ENCODE peak calls at places on chromosomes 11 and 22, in six cellular contexts. Y is cardiac muscle cell; F is body of pancreas; U is CD8-positive, alpha-beta memory T cell; V is astrocyte; O is hepatocyte. G is an unnamed sample. For H3K4me1, the result is how much of the 10 kb centered on the place peaks cover.

GRCh38 chr11:250740-251299 is 14.0 kb downstream of the PSMD13 start:
- DNase-seq in F (peak), U (peak), Y (peak), O (peak), V (no peak), G (peak)

GRCh38 chr22:41308054-41308453 is 6.7 kb downstream of the ZC3H7B start:
- DNase-seq in U (no peak), O (no peak), Y (no peak), F (no peak), V (no peak), G (no peak)

GRCh38 chr11:31325162-31325561 is 44.4 kb downstream of the DCDC1 start:
- DNase-seq in V (peak), F (no peak), Y (no peak), U (no peak), O (no peak), G (no peak)

GRCh38 chr11:108501396-108501795 is 3.2 kb upstream of the POGLUT3 start:
- DNase-seq in V (no peak), Y (no peak), U (no peak), F (no peak), O (no peak), G (no peak)

GRCh38 chr22:47169801-47170140 is 407.3 kb downstream of the TBC1D22A start:
- DNase-seq in Y (no peak), F (no peak), O (no peak), V (no peak), U (no peak), G (no peak)

GRCh38 chr11:363948-364761 is 5.1 kb upstream of the B4GALNT4 start:
- DNase-seq in U (peak), F (peak), O (peak), Y (no peak), V (no peak), G (no peak)

GRCh38 chr11:15602042-15602441 is 487.3 kb downstream of the INSC start:
- DNase-seq in Y (no peak), F (no peak), U (no peak), O (peak), V (no peak), G (no peak)

GRCh38 chr11:44955019-44955738 is 4.5 kb upstream of the TP53I11 start:
- DNase-seq in V (peak), F (peak), Y (no peak), U (no peak), O (peak), G (peak)

GRCh38 chr22:25627271-25627848 is 62.9 kb downstream of the GRK3 start:
- DNase-seq in F (no peak), V (peak), Y (no peak), O (no peak), U (no peak), G (peak)

GRCh38 chr11:19444231-19444630 is 203.5 kb upstream of the E2F8 start:
- DNase-seq in Y (no peak), U (no peak), O (no peak), V (no peak), F (no peak), G (no peak)

GRCh38 chr11:110077318-110077717 is 15.9 kb upstream of the ZC3H12C start:
- DNase-seq in O (no peak), V (no peak), U (no peak), F (no peak), Y (no peak), G (no peak)

GRCh38 chr11:70364745-70365535 is 33.4 kb upstream of the CTTN start:
- DNase-seq in V (no peak), F (no peak), Y (no peak), U (peak), O (no peak), G (no peak)

GRCh38 chr22:23775779-23776375 is 3.2 kb downstream of the MMP11 start:
- DNase-seq in O (peak), U (no peak), V (no peak), Y (no peak), F (no peak), G (no peak)

GRCh38 chr11:87431386-87431785 is 393.7 kb downstream of the TMEM135 start:
- DNase-seq in O (no peak), F (no peak), V (no peak), Y (no peak), U (no peak), G (no peak)

GRCh38 chr22:45544588-45545170 is 42.0 kb downstream of the FBLN1 start:
- DNase-seq in F (no peak), U (no peak), Y (no peak), V (peak), O (no peak), G (no peak)

DNA sequence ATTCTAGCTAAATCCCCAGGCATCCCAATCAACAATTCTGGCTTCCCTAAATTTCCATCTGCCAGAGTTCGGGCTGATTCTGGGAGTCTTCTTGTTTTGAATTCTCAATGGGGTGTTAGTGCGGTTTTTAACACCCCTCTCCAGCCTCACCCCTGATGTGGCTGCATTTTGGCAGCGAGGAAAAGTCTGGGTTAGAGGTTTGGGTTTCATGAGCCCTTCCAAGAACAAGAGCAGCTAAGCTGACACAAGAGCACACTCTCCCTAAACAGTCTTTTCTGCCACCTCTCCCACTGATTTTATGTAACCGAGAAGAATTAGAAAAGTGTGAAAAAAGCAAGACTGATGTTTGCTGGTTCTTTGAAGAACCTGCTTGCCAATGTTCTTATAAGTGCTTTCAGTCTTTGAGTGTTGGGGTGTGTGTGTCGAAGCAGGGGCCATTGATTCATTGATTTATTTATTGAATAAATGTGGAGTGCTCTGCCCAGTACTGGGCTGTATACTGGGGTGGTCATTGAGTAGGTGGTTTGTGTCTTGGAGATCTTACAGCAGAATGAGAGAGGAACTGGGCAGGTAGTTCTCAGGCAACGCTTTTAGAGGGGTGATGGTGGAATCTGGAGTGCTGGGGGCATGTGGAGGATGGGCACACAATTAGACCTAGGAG is 101.5 kb downstream of the TRAF6 start:
- DNase-seq in F (no peak), O (no peak), V (no peak), Y (no peak), U (no peak), G (no peak)
- H3K27ac ChIP-seq in F (no peak), O (no peak), V (peak), Y (no peak), U (no peak), G (no peak)

GRCh38 chr11:120303004-120303637 is 22.0 kb upstream of the TLCD5 start:
- DNase-seq in U (peak), V (peak), Y (peak), O (peak), F (peak), G (peak)
- H3K4me1 ChIP-seq in U (under half), V (under half), Y (under half), O (under half), F (under half), G (under half)

GRCh38 chr22:38427465-38427864 is 27.5 kb downstream of the KCNJ4 start:
- DNase-seq in F (no peak), U (no peak), V (no peak), O (no peak), Y (no peak), G (no peak)

GRCh38 chr22:38424525-38425080 is 30.4 kb downstream of the KCNJ4 start:
- DNase-seq in Y (no peak), U (no peak), O (no peak), V (no peak), F (no peak), G (no peak)

GRCh38 chr22:38428714-38429113 is 26.3 kb downstream of the KCNJ4 start:
- DNase-seq in U (no peak), O (no peak), F (no peak), Y (no peak), V (no peak), G (no peak)

GRCh38 chr22:38427940-38428339 is 27.1 kb downstream of the KCNJ4 start:
- DNase-seq in F (no peak), V (no peak), O (no peak), U (no peak), Y (no peak), G (no peak)

DNA sequence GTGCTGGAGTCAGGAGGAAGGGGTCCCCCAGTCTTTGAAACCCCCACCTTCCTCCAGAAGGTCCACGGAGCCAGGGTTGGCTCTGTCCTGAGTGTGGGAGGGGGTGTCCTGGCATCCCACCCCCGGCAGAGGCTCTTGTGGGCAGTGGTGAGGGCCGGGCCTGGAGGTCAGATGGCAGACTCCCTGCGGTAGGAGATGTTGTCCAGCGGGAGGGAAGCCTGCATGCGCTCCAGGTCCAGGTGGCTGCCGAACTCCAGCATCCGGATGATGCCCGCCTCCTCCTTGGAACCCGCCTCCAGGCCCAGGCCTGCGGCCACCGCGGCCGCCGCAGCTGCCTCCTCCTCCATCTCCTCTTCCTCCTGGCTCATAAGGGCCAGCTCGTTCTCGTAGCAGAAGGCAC is 28.4 kb downstream of the KCNJ4 start:
- DNase-seq in Y (no peak), U (no peak), F (no peak), O (no peak), V (no peak), G (no peak)
- H3K4me3 ChIP-seq in Y (no peak), U (no peak), F (no peak), O (no peak), V (no peak), G (no peak)

GRCh38 chr22:31680764-31681624 is 19.0 kb upstream of the PISD start:
- DNase-seq in Y (no peak), V (peak), O (no peak), F (no peak), U (no peak), G (peak)

GRCh38 chr22:31681625-31682345 is 19.8 kb upstream of the PISD start:
- DNase-seq in F (no peak), V (peak), U (no peak), O (no peak), Y (no peak), G (peak)

GRCh38 chr22:31678748-31679147 is 16.7 kb upstream of the PISD start:
- DNase-seq in U (no peak), V (no peak), F (no peak), Y (no peak), O (no peak), G (no peak)

DNA sequence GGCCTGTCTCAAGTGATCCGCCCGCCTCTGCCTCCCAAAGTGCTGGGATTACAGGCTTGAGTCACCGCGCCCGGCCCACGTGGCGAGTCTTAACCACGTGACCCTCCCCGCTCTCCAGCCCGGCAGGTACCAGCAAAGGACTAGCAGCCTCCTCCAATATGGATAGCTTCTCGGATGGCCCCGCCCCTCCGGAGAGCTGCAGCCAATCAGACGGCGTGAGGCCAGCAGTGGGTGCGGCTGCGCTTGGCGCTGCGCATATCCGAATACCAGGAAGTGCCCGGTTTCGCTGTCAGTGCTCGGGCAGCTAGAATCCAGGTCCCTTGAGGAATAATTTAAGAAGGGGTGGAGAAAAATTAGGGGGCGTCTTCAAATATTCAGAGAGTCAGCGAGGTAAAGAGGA is 14.7 kb upstream of the PISD start:
- DNase-seq in U (peak), Y (peak), V (peak), F (peak), O (peak), G (no peak)
- H3K27ac ChIP-seq in U (peak), Y (no peak), V (peak), F (no peak), O (peak), G (no peak)

DNA sequence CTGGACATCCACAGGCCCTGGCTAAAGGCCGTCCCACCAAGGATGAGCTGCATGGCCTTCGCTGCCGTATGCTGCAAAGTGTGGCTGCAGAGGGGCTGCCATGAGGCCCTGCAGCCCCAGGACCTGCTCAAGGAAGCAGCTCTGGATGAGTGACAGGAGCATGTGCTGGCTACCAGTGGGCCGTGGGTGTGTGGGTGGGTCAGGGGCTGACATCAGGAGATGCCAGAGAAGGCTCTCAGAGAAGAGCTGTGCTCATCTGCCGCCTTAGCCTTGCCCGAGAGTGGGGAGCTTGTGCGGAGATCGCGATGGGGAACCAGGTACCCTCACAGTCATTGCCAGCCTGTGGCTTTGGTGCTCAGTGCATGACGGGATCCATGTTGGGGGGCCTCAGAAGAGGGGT is 41.3 kb downstream of the SCUBE1 start:
- DNase-seq in F (no peak), O (no peak), Y (no peak), U (no peak), V (no peak), G (peak)
- H3K4me1 ChIP-seq in F (under half), O (under half), Y (under half), U (under half), V (under half), G (under half)

GRCh38 chr22:27647540-27647939 is 154.0 kb downstream of the MN1 start:
- DNase-seq in V (no peak), Y (no peak), F (no peak), O (peak), U (no peak), G (no peak)
- H3K4me3 ChIP-seq in V (no peak), Y (no peak), F (no peak), O (no peak), U (no peak), G (no peak)

G was measured in SJCRH30.